ENCODE peak calls at places on chromosomes 11 and 22, in ten cellular contexts. One of them, this sample, is unnamed.

GRCh38 chr11:74460481-74461154 is 6.7 kb downstream of the KCNE3 start:
- DNase-seq in fibroblast of lung: peak
- DNase-seq in lower lobe of right lung: no peak
- DNase-seq in mucosa of descending colon: no peak
- DNase-seq in spleen: no peak
- DNase-seq in tibial artery: no peak
- DNase-seq in cardiac muscle cell: no peak
- DNase-seq in choroid plexus epithelial cell: peak
- DNase-seq in H1: no peak
- DNase-seq in Peyer's patch: no peak
- DNase-seq in this sample: no peak

GRCh38 chr11:72789493-72790131 is 4.2 kb downstream of the STARD10 start:
- DNase-seq in Peyer's patch: no peak
- DNase-seq in mucosa of descending colon: peak
- DNase-seq in choroid plexus epithelial cell: peak
- DNase-seq in H1: no peak
- DNase-seq in tibial artery: no peak
- DNase-seq in cardiac muscle cell: peak
- DNase-seq in spleen: no peak
- DNase-seq in lower lobe of right lung: no peak
- DNase-seq in fibroblast of lung: peak
- DNase-seq in this sample: no peak

GRCh38 chr22:27195104-27195503 is 537.7 kb downstream of the MIAT start:
- DNase-seq in choroid plexus epithelial cell: no peak
- DNase-seq in Peyer's patch: peak
- DNase-seq in tibial artery: peak
- DNase-seq in cardiac muscle cell: no peak
- DNase-seq in lower lobe of right lung: no peak
- DNase-seq in spleen: no peak
- DNase-seq in mucosa of descending colon: peak
- DNase-seq in H1: no peak
- DNase-seq in fibroblast of lung: no peak
- DNase-seq in this sample: no peak

GRCh38 chr11:18710545-18710944 is 12.0 kb downstream of the TMEM86A start:
- DNase-seq in Peyer's patch: no peak
- DNase-seq in tibial artery: no peak
- DNase-seq in fibroblast of lung: no peak
- DNase-seq in mucosa of descending colon: no peak
- DNase-seq in H1: no peak
- DNase-seq in choroid plexus epithelial cell: no peak
- DNase-seq in spleen: peak
- DNase-seq in cardiac muscle cell: no peak
- DNase-seq in lower lobe of right lung: no peak
- DNase-seq in this sample: no peak

GRCh38 chr11:129625930-129626329 is 189.7 kb upstream of the TMEM45B start:
- DNase-seq in lower lobe of right lung: no peak
- DNase-seq in tibial artery: no peak
- DNase-seq in cardiac muscle cell: no peak
- DNase-seq in choroid plexus epithelial cell: no peak
- DNase-seq in fibroblast of lung: no peak
- DNase-seq in Peyer's patch: no peak
- DNase-seq in mucosa of descending colon: no peak
- DNase-seq in H1: no peak
- DNase-seq in spleen: no peak
- DNase-seq in this sample: no peak

GRCh38 chr11:12842933-12843636 is 166.0 kb upstream of the RASSF10 start:
- DNase-seq in tibial artery: no peak
- DNase-seq in fibroblast of lung: peak
- DNase-seq in spleen: no peak
- DNase-seq in H1: no peak
- DNase-seq in cardiac muscle cell: peak
- DNase-seq in lower lobe of right lung: no peak
- DNase-seq in choroid plexus epithelial cell: no peak
- DNase-seq in Peyer's patch: no peak
- DNase-seq in mucosa of descending colon: no peak
- DNase-seq in this sample: peak

GRCh38 chr22:22865311-22866072 is 22.1 kb upstream of the IGLL5 start:
- DNase-seq in mucosa of descending colon: no peak
- DNase-seq in fibroblast of lung: peak
- DNase-seq in Peyer's patch: peak
- DNase-seq in choroid plexus epithelial cell: peak
- DNase-seq in cardiac muscle cell: no peak
- DNase-seq in spleen: no peak
- DNase-seq in H1: no peak
- DNase-seq in lower lobe of right lung: no peak
- DNase-seq in tibial artery: no peak
- DNase-seq in this sample: no peak

GRCh38 chr11:128193633-128194032 is 393.7 kb downstream of the ETS1 start:
- DNase-seq in choroid plexus epithelial cell: no peak
- DNase-seq in H1: no peak
- DNase-seq in fibroblast of lung: no peak
- DNase-seq in mucosa of descending colon: no peak
- DNase-seq in tibial artery: no peak
- DNase-seq in cardiac muscle cell: no peak
- DNase-seq in spleen: no peak
- DNase-seq in Peyer's patch: no peak
- DNase-seq in lower lobe of right lung: no peak
- DNase-seq in this sample: no peak

DNA sequence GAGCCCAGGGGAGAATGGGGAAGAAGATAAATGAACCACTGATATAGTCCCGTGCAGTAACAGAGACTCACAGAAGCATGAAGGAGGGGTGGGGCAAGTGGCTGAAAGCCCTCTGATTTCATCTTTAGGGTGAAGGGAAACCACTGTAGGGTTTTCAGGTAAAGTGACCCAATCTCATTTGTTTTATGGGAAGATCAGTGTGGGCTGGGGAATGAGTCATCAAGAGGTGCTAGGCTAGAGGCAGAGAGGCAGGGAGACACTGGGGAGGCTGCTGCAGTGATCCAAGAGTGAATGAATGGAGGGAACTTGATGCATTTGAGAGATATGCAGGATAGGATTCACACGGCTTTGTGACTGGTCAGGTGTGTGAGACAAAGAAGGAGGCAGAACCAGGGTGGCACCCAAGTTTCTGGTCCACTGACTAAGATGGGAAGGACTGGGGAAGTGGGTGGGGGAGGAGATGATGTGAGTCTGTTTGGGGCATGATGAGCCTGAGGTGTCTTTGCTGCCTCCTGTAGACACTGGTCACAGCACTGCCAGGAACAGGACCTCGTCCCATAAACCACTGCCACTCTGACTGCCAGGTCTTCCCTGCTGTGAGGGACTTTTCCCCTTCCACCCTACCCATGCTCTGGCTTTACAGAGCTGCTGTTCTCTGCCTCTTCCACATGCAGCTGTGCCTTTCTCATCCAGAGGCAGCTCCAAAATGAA is 239.0 kb downstream of the TENM4 start:
- DNase-seq in tibial artery: no peak
- DNase-seq in lower lobe of right lung: no peak
- DNase-seq in Peyer's patch: no peak
- DNase-seq in fibroblast of lung: no peak
- DNase-seq in H1: no peak
- DNase-seq in mucosa of descending colon: no peak
- DNase-seq in spleen: no peak
- DNase-seq in choroid plexus epithelial cell: no peak
- DNase-seq in cardiac muscle cell: no peak
- DNase-seq in this sample: no peak
- TF ChIP-seq CTCF in tibial artery: no peak
- TF ChIP-seq CTCF in lower lobe of right lung: no peak
- TF ChIP-seq CTCF in Peyer's patch: no peak
- TF ChIP-seq CTCF in fibroblast of lung: no peak
- TF ChIP-seq CTCF in H1: no peak
- TF ChIP-seq CTCF in mucosa of descending colon: no peak
- TF ChIP-seq CTCF in spleen: no peak
- TF ChIP-seq CTCF in choroid plexus epithelial cell: no peak
- TF ChIP-seq CTCF in cardiac muscle cell: no peak
- TF ChIP-seq CTCF in this sample: no peak

GRCh38 chr22:37485006-37485713 is 1.0 kb downstream of the MFNG start:
- DNase-seq in fibroblast of lung: no peak
- DNase-seq in mucosa of descending colon: peak
- DNase-seq in lower lobe of right lung: peak
- DNase-seq in spleen: peak
- DNase-seq in tibial artery: peak
- DNase-seq in Peyer's patch: peak
- DNase-seq in choroid plexus epithelial cell: no peak
- DNase-seq in cardiac muscle cell: no peak
- DNase-seq in H1: no peak
- DNase-seq in this sample: no peak

GRCh38 chr22:37483050-37483449 is 3.1 kb downstream of the MFNG start:
- DNase-seq in tibial artery: no peak
- DNase-seq in Peyer's patch: no peak
- DNase-seq in lower lobe of right lung: no peak
- DNase-seq in H1: no peak
- DNase-seq in spleen: no peak
- DNase-seq in mucosa of descending colon: no peak
- DNase-seq in choroid plexus epithelial cell: no peak
- DNase-seq in cardiac muscle cell: no peak
- DNase-seq in fibroblast of lung: no peak
- DNase-seq in this sample: no peak

GRCh38 chr22:37483594-37484114 is 2.5 kb downstream of the MFNG start:
- DNase-seq in spleen: no peak
- DNase-seq in choroid plexus epithelial cell: no peak
- DNase-seq in tibial artery: no peak
- DNase-seq in mucosa of descending colon: no peak
- DNase-seq in fibroblast of lung: no peak
- DNase-seq in Peyer's patch: no peak
- DNase-seq in H1: no peak
- DNase-seq in cardiac muscle cell: no peak
- DNase-seq in lower lobe of right lung: no peak
- DNase-seq in this sample: no peak

GRCh38 chr22:37485714-37486223 is 415 bp downstream of the MFNG start:
- DNase-seq in cardiac muscle cell: no peak
- DNase-seq in H1: no peak
- DNase-seq in lower lobe of right lung: no peak
- DNase-seq in tibial artery: no peak
- DNase-seq in mucosa of descending colon: no peak
- DNase-seq in fibroblast of lung: no peak
- DNase-seq in Peyer's patch: peak
- DNase-seq in choroid plexus epithelial cell: no peak
- DNase-seq in spleen: peak
- DNase-seq in this sample: no peak

DNA sequence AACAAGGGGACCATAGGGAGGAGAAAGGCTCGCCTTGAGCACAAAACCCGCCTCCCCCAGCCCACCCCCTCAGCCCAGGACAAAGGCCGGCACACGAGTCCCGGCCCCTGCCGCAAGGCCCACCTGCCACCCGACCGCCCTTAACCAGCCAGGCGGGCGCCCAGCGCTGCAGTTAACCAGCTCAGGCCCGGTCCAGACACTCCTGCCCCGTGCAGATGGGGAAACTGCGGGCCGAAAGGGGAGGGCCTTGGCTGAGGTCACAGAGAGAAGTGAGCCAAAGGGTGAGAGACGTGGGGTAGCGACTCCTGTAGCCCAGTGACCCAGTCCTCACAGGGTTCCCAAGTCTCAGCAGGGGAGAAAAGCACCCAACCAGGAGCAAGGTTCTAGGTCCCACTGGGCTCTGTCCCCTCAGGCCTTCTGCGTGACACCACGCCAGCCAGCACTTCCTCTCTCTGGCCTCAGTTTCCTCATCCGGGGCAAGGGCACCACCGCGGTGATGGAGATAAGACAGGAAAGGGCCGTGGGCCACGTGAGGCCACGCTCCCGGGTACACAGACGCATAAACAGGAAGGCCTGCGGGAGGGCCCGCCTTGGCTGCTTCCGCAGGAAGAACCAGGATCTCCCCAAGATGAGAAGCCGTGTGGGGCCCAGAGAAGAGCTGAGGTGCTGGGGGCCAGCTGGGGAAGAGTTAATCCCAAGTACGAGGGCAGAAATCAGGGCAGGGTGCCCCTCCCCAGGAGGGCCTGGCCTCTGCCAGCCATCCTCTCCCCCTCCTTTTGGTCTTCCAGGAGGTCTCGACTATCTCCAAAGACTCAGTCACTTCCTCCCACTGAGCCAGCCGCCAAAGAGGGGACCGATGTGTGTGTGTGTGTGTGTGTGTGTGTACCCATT is 1.8 kb downstream of the MFNG start:
- DNase-seq in choroid plexus epithelial cell: peak
- DNase-seq in mucosa of descending colon: peak
- DNase-seq in Peyer's patch: peak
- DNase-seq in H1: no peak
- DNase-seq in spleen: peak
- DNase-seq in fibroblast of lung: no peak
- DNase-seq in lower lobe of right lung: peak
- DNase-seq in cardiac muscle cell: no peak
- DNase-seq in tibial artery: peak
- DNase-seq in this sample: no peak
- H3K4me3 ChIP-seq in choroid plexus epithelial cell: no peak
- H3K4me3 ChIP-seq in mucosa of descending colon: no peak
- H3K4me3 ChIP-seq in Peyer's patch: peak
- H3K4me3 ChIP-seq in H1: no peak
- H3K4me3 ChIP-seq in spleen: peak
- H3K4me3 ChIP-seq in fibroblast of lung: no peak
- H3K4me3 ChIP-seq in lower lobe of right lung: peak
- H3K4me3 ChIP-seq in cardiac muscle cell: no peak
- H3K4me3 ChIP-seq in tibial artery: peak
- H3K4me3 ChIP-seq in this sample: no peak

DNA sequence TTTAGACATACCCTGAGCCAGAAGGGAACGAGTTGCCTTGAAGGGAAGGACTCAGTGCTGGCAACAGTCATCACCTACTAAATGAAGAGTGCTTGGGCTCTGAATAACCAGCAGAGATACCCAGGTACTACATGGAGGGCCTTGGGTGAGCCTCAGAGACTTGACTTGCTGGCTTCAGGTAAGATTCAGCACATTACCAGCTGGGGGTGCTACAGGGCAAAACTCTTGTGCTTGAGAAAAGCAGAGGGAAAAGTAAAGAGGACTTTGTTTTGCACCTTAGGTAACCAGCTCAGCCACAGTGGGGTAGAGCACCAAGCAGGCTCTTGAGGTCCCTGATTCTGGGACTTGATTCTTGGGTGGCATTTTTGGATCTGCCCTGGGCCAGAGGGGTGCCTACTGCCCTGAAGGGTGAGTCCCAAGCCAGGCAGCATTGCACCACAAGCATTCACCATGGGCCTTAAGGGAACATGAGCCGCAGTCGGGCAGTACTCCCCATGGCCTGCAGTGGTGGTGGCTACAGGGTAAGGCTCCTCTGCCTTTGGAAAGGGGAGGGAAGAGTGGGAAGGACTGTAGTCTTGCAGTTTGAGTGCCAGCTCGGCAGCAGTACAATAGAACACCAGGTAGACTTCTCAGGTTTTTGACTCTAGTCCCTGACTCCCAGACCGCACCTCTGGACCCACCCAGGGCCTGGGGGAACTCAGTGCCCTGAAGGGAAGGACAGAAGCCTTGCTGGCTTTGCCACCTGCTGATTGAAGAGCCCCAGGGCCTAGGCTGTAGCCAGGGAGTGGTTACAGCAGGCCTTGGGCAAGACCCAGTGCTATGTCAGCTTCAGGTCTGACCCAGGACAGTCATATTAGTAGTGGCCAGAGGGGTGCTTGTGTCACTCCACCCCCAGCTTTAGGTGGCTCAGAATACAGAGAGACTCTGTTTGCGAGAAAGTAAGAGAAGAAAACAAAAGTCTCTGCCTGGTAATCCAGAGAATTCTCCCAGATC is 22.7 kb upstream of the PLEKHA7 start:
- DNase-seq in mucosa of descending colon: no peak
- DNase-seq in fibroblast of lung: no peak
- DNase-seq in lower lobe of right lung: no peak
- DNase-seq in choroid plexus epithelial cell: no peak
- DNase-seq in cardiac muscle cell: peak
- DNase-seq in spleen: no peak
- DNase-seq in tibial artery: no peak
- DNase-seq in H1: no peak
- DNase-seq in Peyer's patch: no peak
- DNase-seq in this sample: no peak
- TF ChIP-seq CTCF in mucosa of descending colon: no peak
- TF ChIP-seq CTCF in fibroblast of lung: no peak
- TF ChIP-seq CTCF in lower lobe of right lung: no peak
- TF ChIP-seq CTCF in choroid plexus epithelial cell: no peak
- TF ChIP-seq CTCF in cardiac muscle cell: peak
- TF ChIP-seq CTCF in spleen: no peak
- TF ChIP-seq CTCF in tibial artery: no peak
- TF ChIP-seq CTCF in H1: peak
- TF ChIP-seq CTCF in Peyer's patch: no peak
- TF ChIP-seq CTCF in this sample: no peak

GRCh38 chr22:29204617-29205183 is 996 bp upstream of the EMID1 start:
- DNase-seq in choroid plexus epithelial cell: no peak
- DNase-seq in lower lobe of right lung: no peak
- DNase-seq in spleen: no peak
- DNase-seq in H1: no peak
- DNase-seq in cardiac muscle cell: no peak
- DNase-seq in Peyer's patch: no peak
- DNase-seq in tibial artery: no peak
- DNase-seq in mucosa of descending colon: no peak
- DNase-seq in fibroblast of lung: no peak
- DNase-seq in this sample: no peak
- H3K4me3 ChIP-seq in choroid plexus epithelial cell: no peak
- H3K4me3 ChIP-seq in lower lobe of right lung: no peak
- H3K4me3 ChIP-seq in spleen: no peak
- H3K4me3 ChIP-seq in H1: no peak
- H3K4me3 ChIP-seq in cardiac muscle cell: no peak
- H3K4me3 ChIP-seq in Peyer's patch: no peak
- H3K4me3 ChIP-seq in tibial artery: no peak
- H3K4me3 ChIP-seq in mucosa of descending colon: no peak
- H3K4me3 ChIP-seq in fibroblast of lung: no peak
- H3K4me3 ChIP-seq in this sample: no peak